ENCODE peak calls at places on chromosome X, in four cellular contexts. X is T47D, M is small intestine, C is NCI-H82. R is an unnamed sample.

GRCh38 chrX:44071847-44072545 is 98.8 kb upstream of the NDP start:
- DNase-seq in C (no peak), X (no peak), M (no peak), R (no peak)

GRCh38 chrX:31449975-31450374 is 378.1 kb upstream of the FTHL17 start:
- DNase-seq in C (no peak), M (no peak), X (no peak), R (no peak)

GRCh38 chrX:41145920-41146608 is 60.8 kb downstream of the USP9X start:
- DNase-seq in M (peak; percentile 64), X (no peak), C (no peak), R (no peak)

GRCh38 chrX:23483396-23483795 is 148.7 kb downstream of the PTCHD1 start:
- DNase-seq in M (no peak), X (no peak), C (no peak), R (no peak)

GRCh38 chrX:2715066-2715600 is 24.0 kb downstream of the CD99 start:
- DNase-seq in X (no peak), C (no peak), M (no peak), R (no peak)

GRCh38 chrX:153992180-153992579 is 19.6 kb downstream of the TMEM187 start:
- DNase-seq in X (no peak), M (no peak), C (no peak), R (no peak)

GRCh38 chrX:119512145-119512800 is 44.0 kb downstream of the SLC25A5 start:
- DNase-seq in M (peak; percentile 85), C (peak; percentile 86), X (peak; percentile 45), R (peak; percentile 70)

GRCh38 chrX:46642145-46642544 is 68.6 kb downstream of the CHST7 start:
- DNase-seq in X (peak; percentile 11), M (peak; percentile 22), C (peak; percentile 12), R (peak; percentile 7)

GRCh38 chrX:525134-525533 is 105.5 kb upstream of the SHOX start:
- DNase-seq in C (no peak), X (no peak), M (no peak), R (no peak)

GRCh38 chrX:131762802-131763234 is 218.9 kb downstream of the OR13H1 start:
- DNase-seq in X (no peak), M (no peak), C (peak; percentile 15), R (no peak)

GRCh38 chrX:36950495-36951253 is 57.5 kb upstream of the FAM47C start:
- DNase-seq in M (no peak), X (no peak), C (no peak), R (no peak)

GRCh38 chrX:109776986-109777385 is 43.9 kb upstream of the ACSL4 start:
- DNase-seq in X (no peak), M (no peak), C (no peak), R (no peak)

GRCh38 chrX:103248553-103248952 is 6.4 kb downstream of the TCEAL8 start:
- DNase-seq in M (peak; percentile 12), X (no peak), C (peak; percentile 3), R (no peak)

GRCh38 chrX:19121898-19122640 is at the start of gene ADGRG2:
- DNase-seq in M (peak; percentile 18), C (peak; percentile 53), X (peak; percentile 27), R (peak; percentile 25)

R was measured in HuH-7.